ENCODE peak calls at places on chromosome 17, in nine cellular contexts. F is lower leg skin, Z is OCI-LY7, V is cardiac muscle cell, M is uterus, K is PC-3, C is neural progenitor cell, T is GM12865, U is breast epithelium. N is an unnamed sample.

GRCh38 chr17:80117491-80118401 is 16.4 kb downstream of the GAA start:
- DNase-seq in F (peak), Z (no peak), K (no peak), C (no peak), M (no peak), T (no peak), V (no peak), U (no peak), N (no peak)

GRCh38 chr17:77391668-77392375 is 251.1 kb downstream of the SEC14L1 start:
- DNase-seq in V (peak), F (peak), U (peak), T (no peak), K (peak), Z (no peak), M (peak), C (peak), N (peak)

GRCh38 chr17:65394811-65395472 is 166.5 kb downstream of the AXIN2 start:
- DNase-seq in U (no peak), V (no peak), K (peak), F (no peak), T (no peak), C (no peak), M (no peak), Z (no peak), N (no peak)

GRCh38 chr17:40602445-40603443 is 37.5 kb upstream of the CCR7 start:
- DNase-seq in C (no peak), Z (no peak), K (no peak), T (peak), V (no peak), U (no peak), M (no peak), F (no peak), N (peak)

GRCh38 chr17:249236-249993 is 68.0 kb upstream of the DOC2B start:
- DNase-seq in U (no peak), F (peak), T (no peak), C (no peak), V (no peak), Z (no peak), K (no peak), M (peak), N (no peak)

GRCh38 chr17:32590974-32591373 is 104.2 kb downstream of the CDK5R1 start:
- DNase-seq in M (no peak), V (no peak), Z (no peak), T (no peak), U (no peak), K (no peak), F (no peak), C (no peak), N (no peak)

GRCh38 chr17:63950940-63951907 is 19.1 kb upstream of the CD79B start:
- DNase-seq in K (peak), T (peak), M (no peak), V (no peak), F (no peak), Z (peak), C (no peak), U (peak), N (no peak)

GRCh38 chr17:20122236-20122879 is 113.2 kb downstream of the SPECC1 start:
- DNase-seq in U (no peak), K (no peak), Z (no peak), F (no peak), M (no peak), T (no peak), V (no peak), C (no peak), N (peak)

GRCh38 chr17:38883592-38884526 is 14.0 kb downstream of the LASP1 start:
- DNase-seq in U (no peak), T (no peak), C (peak), V (peak), K (no peak), M (no peak), Z (no peak), F (no peak), N (no peak)

GRCh38 chr17:19660219-19660870 is 11.8 kb downstream of the ALDH3A2 start:
- DNase-seq in K (peak), U (no peak), F (no peak), T (no peak), V (no peak), Z (no peak), M (no peak), C (no peak), N (no peak)

GRCh38 chr17:44585315-44585714 is 28.0 kb downstream of the FZD2 start:
- DNase-seq in U (no peak), Z (no peak), F (no peak), M (no peak), T (no peak), C (no peak), V (no peak), K (no peak), N (no peak)
- TF ChIP-seq CTCF in U (no peak), Z (no peak), F (no peak), M (no peak), T (no peak), C (no peak), V (no peak), K (no peak), N (no peak)

DNA sequence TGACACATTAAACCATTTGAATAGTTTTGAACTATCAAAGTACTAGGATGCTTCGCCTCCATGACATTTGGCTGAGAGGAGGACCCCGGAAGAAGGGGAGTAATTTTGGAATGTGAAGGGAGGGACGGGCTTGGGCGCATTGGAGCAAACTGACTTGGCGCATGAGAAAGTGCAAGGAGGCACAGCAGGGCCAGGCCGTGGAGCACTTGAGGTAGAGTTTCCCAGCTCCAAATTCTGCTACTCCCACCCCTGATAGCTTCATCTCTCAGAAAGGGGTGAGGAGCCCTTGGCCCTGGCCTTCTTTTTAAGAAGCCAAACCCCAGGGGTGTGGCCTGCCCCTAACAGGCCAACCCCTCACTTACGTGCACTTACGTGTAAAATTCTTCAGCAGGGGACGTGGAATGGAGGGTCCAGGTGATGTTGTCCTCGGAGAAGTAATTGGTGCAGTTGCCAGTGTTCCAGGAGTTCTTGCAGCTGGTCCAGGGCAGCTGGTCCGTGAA is 17.7 kb downstream of the SLC6A4 start:
- DNase-seq in M (no peak), C (no peak), T (no peak), Z (no peak), V (no peak), U (no peak), K (no peak), F (peak), N (no peak)
- H3K4me3 ChIP-seq in M (no peak), C (no peak), T (no peak), Z (no peak), V (no peak), U (no peak), K (no peak), F (no peak), N (no peak)

GRCh38 chr17:44844390-44844830 is 3.3 kb upstream of the HIGD1B start:
- DNase-seq in V (peak), K (no peak), F (no peak), M (peak), C (peak), U (no peak), Z (no peak), T (no peak), N (no peak)
- TF ChIP-seq CTCF in V (peak), K (no peak), F (no peak), M (no peak), C (no peak), U (no peak), Z (no peak), T (no peak), N (peak)

GRCh38 chr17:17035920-17036319 is 6.3 kb upstream of the MPRIP start:
- DNase-seq in Z (no peak), M (no peak), F (no peak), T (no peak), U (no peak), C (no peak), V (no peak), K (no peak), N (no peak)
- H3K4me3 ChIP-seq in Z (no peak), M (no peak), F (no peak), T (no peak), U (no peak), C (no peak), V (no peak), K (no peak), N (no peak)

GRCh38 chr17:44084921-44085320 is 14.4 kb downstream of the G6PC3 start:
- DNase-seq in Z (no peak), M (no peak), T (no peak), F (no peak), V (no peak), K (no peak), C (peak), U (no peak), N (no peak)

GRCh38 chr17:44082206-44082605 is 11.7 kb downstream of the G6PC3 start:
- DNase-seq in C (no peak), U (no peak), V (no peak), K (no peak), T (no peak), Z (no peak), F (no peak), M (no peak), N (no peak)

GRCh38 chr17:44084131-44084538 is 13.6 kb downstream of the G6PC3 start:
- DNase-seq in Z (peak), M (no peak), F (no peak), T (no peak), V (no peak), K (peak), U (no peak), C (peak), N (no peak)

GRCh38 chr17:44081681-44082080 is 11.1 kb downstream of the G6PC3 start:
- DNase-seq in U (no peak), T (no peak), V (no peak), C (no peak), M (no peak), K (no peak), F (no peak), Z (no peak), N (no peak)

DNA sequence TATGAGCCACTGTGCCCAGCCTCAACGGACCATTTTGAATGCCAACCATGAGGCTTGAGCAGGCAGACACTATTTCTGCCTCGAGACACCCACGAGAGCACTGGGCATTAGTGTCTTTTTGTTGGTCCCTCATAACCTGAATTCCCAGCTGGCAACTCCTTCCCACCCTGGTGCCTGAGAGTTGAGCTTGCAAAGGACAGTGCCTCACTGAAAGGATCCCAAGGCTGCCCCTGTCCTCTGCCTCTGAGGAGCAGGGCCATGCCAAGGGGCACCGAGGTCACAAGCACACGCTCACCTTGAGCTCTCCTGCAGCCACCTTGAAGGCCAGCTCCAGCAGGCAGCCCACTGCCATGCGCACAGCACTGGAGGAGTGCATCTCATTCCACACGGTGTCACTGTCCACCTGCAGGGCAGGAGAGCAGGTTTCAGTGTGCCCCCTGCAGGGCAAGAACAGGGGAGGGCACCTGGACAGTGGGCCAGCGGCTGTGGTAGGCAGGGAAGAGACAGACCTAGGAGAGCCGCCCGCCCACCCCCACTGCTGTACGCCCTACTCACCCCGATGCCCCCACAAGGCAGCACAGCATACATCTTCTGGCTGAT is 12.8 kb downstream of the G6PC3 start:
- DNase-seq in M (no peak), C (no peak), U (no peak), K (peak), V (no peak), F (no peak), Z (peak), T (peak), N (no peak)
- TF ChIP-seq CTCF in M (no peak), C (no peak), U (no peak), K (peak), V (peak), F (no peak), Z (no peak), T (peak), N (peak)

DNA sequence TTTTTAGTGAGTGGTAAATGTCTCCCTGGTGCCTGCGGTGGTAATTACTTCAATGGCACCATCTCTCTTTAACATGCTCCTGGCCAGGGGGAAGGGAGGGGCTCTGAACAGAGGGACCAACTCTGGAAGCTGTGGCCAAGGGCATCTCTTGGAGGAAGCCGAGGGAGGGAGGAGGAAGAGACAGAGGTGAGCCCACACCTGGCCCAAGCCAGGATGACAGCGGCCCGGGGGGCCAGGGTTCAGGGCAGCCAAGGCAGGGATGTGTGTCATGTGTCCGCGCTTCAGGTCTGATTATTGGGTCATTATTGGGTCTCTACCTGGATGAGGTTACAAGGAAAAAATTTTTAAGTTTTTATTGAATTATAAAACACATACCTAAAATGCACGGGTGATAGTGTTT is 17.7 kb upstream of the RPL38 start:
- DNase-seq in F (no peak), Z (no peak), U (no peak), K (no peak), C (no peak), M (no peak), T (no peak), V (no peak), N (no peak)
- H3K4me3 ChIP-seq in F (no peak), Z (no peak), U (no peak), K (no peak), C (no peak), M (no peak), T (no peak), V (no peak), N (no peak)

GRCh38 chr17:43039646-43040045 is 14.6 kb downstream of the RND2 start:
- DNase-seq in C (no peak), Z (no peak), K (no peak), F (peak), U (no peak), T (no peak), V (no peak), M (no peak), N (no peak)
- TF ChIP-seq CTCF in C (no peak), Z (no peak), K (no peak), F (no peak), U (no peak), T (no peak), V (no peak), M (no peak), N (no peak)

GRCh38 chr17:73069846-73070245 is 22.6 kb downstream of the SLC39A11 start:
- DNase-seq in T (no peak), F (peak), U (no peak), M (no peak), C (no peak), Z (no peak), K (no peak), V (no peak), N (no peak)

GRCh38 chr17:73071387-73071999 is 21.0 kb downstream of the SLC39A11 start:
- DNase-seq in M (no peak), T (no peak), K (no peak), U (no peak), V (peak), C (no peak), F (peak), Z (no peak), N (peak)

GRCh38 chr17:73068322-73069153 is 23.9 kb downstream of the SLC39A11 start:
- DNase-seq in Z (no peak), V (peak), C (no peak), F (peak), K (peak), T (no peak), M (no peak), U (peak), N (peak)

GRCh38 chr17:73067075-73067474 is 25.4 kb downstream of the SLC39A11 start:
- DNase-seq in K (no peak), F (peak), T (no peak), C (no peak), V (no peak), U (no peak), M (no peak), Z (no peak), N (no peak)

GRCh38 chr17:73069164-73069774 is 23.2 kb downstream of the SLC39A11 start:
- DNase-seq in C (no peak), F (no peak), U (no peak), K (no peak), M (no peak), T (no peak), V (no peak), Z (no peak), N (no peak)
- H3K4me3 ChIP-seq in C (no peak), F (no peak), U (no peak), K (no peak), M (no peak), T (no peak), V (no peak), Z (no peak), N (no peak)